ENCODE peak calls at places on chromosomes 12 and 14, in four cellular contexts. One of them, this sample, is unnamed.
A peak's percentile ranks its signal among the peaks of the same experiment; 100 is the strongest.

GRCh38 chr12:92593734-92594402 is 108.9 kb upstream of the PLEKHG7 start:
- DNase-seq in cardiac fibroblast: peak; percentile 74
- DNase-seq in AG10803: peak; percentile 92
- DNase-seq in bronchial epithelial cell: peak; percentile 100
- DNase-seq in this sample: peak; percentile 87

GRCh38 chr14:100375273-100375962 is 52.3 kb downstream of the SLC25A47 start:
- DNase-seq in AG10803: peak; percentile 99
- DNase-seq in bronchial epithelial cell: peak; percentile 73
- DNase-seq in cardiac fibroblast: peak; percentile 98
- DNase-seq in this sample: peak; percentile 98

GRCh38 chr12:124484067-124484466 is 83.3 kb downstream of the NCOR2 start:
- DNase-seq in bronchial epithelial cell: no peak
- DNase-seq in cardiac fibroblast: peak; percentile 44
- DNase-seq in AG10803: no peak
- DNase-seq in this sample: no peak

GRCh38 chr14:51304428-51304827 is 64.4 kb downstream of the TMX1 start:
- DNase-seq in bronchial epithelial cell: peak; percentile 28
- DNase-seq in AG10803: peak; percentile 71
- DNase-seq in cardiac fibroblast: no peak
- DNase-seq in this sample: no peak

GRCh38 chr12:1779783-1780182 is 40.6 kb upstream of the LRTM2 start:
- DNase-seq in bronchial epithelial cell: no peak
- DNase-seq in AG10803: peak; percentile 57
- DNase-seq in cardiac fibroblast: peak; percentile 85
- DNase-seq in this sample: no peak

GRCh38 chr12:12039897-12040296 is 30.8 kb upstream of the BCL2L14 start:
- DNase-seq in cardiac fibroblast: no peak
- DNase-seq in bronchial epithelial cell: no peak
- DNase-seq in AG10803: no peak
- DNase-seq in this sample: no peak

GRCh38 chr14:67583711-67584644 is 16.1 kb downstream of the PIGH start:
- DNase-seq in bronchial epithelial cell: peak; percentile 41
- DNase-seq in cardiac fibroblast: peak; percentile 66
- DNase-seq in AG10803: peak; percentile 42
- DNase-seq in this sample: no peak

GRCh38 chr14:75831971-75832370 is 149.8 kb downstream of the TGFB3 start:
- DNase-seq in AG10803: peak; percentile 66
- DNase-seq in cardiac fibroblast: peak; percentile 25
- DNase-seq in bronchial epithelial cell: peak; percentile 96
- DNase-seq in this sample: no peak

GRCh38 chr12:6423267-6424007 is 21.3 kb upstream of the CD27 start:
- DNase-seq in cardiac fibroblast: peak; percentile 96
- DNase-seq in bronchial epithelial cell: peak; percentile 82
- DNase-seq in AG10803: peak; percentile 92
- DNase-seq in this sample: peak; percentile 72

GRCh38 chr12:88299567-88300101 is 157.5 kb downstream of the TMTC3 start:
- DNase-seq in cardiac fibroblast: peak; percentile 92
- DNase-seq in AG10803: peak; percentile 98
- DNase-seq in bronchial epithelial cell: peak; percentile 100
- DNase-seq in this sample: peak; percentile 98

GRCh38 chr12:130960787-130961186 is 7.1 kb downstream of the ADGRD1 start:
- DNase-seq in cardiac fibroblast: no peak
- DNase-seq in AG10803: no peak
- DNase-seq in bronchial epithelial cell: no peak
- DNase-seq in this sample: no peak

GRCh38 chr14:67480011-67480410 is 8.5 kb downstream of the TMEM229B start:
- DNase-seq in AG10803: no peak
- DNase-seq in bronchial epithelial cell: no peak
- DNase-seq in cardiac fibroblast: no peak
- DNase-seq in this sample: no peak

GRCh38 chr12:131929530-131930456 is 717 bp downstream of the PUS1 start:
- DNase-seq in bronchial epithelial cell: peak; percentile 4
- DNase-seq in AG10803: peak; percentile 12
- DNase-seq in cardiac fibroblast: no peak
- DNase-seq in this sample: no peak

GRCh38 chr14:83463500-83464098 is 1929.9 kb upstream of the SEL1L start:
- DNase-seq in AG10803: peak; percentile 38
- DNase-seq in cardiac fibroblast: peak; percentile 73
- DNase-seq in bronchial epithelial cell: peak; percentile 43
- DNase-seq in this sample: no peak

GRCh38 chr14:93975791-93976476 is 436 bp downstream of the ASB2 start:
- DNase-seq in AG10803: no peak
- DNase-seq in cardiac fibroblast: no peak
- DNase-seq in bronchial epithelial cell: no peak
- DNase-seq in this sample: no peak

GRCh38 chr14:91378945-91379932 is 38.4 kb downstream of the CCDC88C start:
- DNase-seq in bronchial epithelial cell: no peak
- DNase-seq in AG10803: no peak
- DNase-seq in cardiac fibroblast: no peak
- DNase-seq in this sample: no peak

GRCh38 chr12:4434299-4434698 is 11.3 kb downstream of the FGF6 start:
- DNase-seq in bronchial epithelial cell: no peak
- DNase-seq in cardiac fibroblast: no peak
- DNase-seq in AG10803: no peak
- DNase-seq in this sample: no peak

GRCh38 chr12:77323778-77324415 is 258.5 kb upstream of the E2F7 start:
- DNase-seq in cardiac fibroblast: no peak
- DNase-seq in AG10803: no peak
- DNase-seq in bronchial epithelial cell: no peak
- DNase-seq in this sample: no peak

GRCh38 chr12:2824541-2824940 is 10.3 kb downstream of the NRIP2 start:
- DNase-seq in cardiac fibroblast: no peak
- DNase-seq in bronchial epithelial cell: no peak
- DNase-seq in AG10803: no peak
- DNase-seq in this sample: no peak

GRCh38 chr12:26239508-26240328 is 44.3 kb downstream of the SSPN start:
- DNase-seq in cardiac fibroblast: peak; percentile 95
- DNase-seq in bronchial epithelial cell: peak; percentile 82
- DNase-seq in AG10803: peak; percentile 99
- DNase-seq in this sample: peak; percentile 98

GRCh38 chr14:95535226-95536021 is 574 bp downstream of the GLRX5 start:
- DNase-seq in bronchial epithelial cell: no peak
- DNase-seq in AG10803: no peak
- DNase-seq in cardiac fibroblast: no peak
- DNase-seq in this sample: no peak

GRCh38 chr12:18250313-18250916 is 10.9 kb upstream of the PIK3C2G start:
- DNase-seq in cardiac fibroblast: peak; percentile 84
- DNase-seq in AG10803: peak; percentile 78
- DNase-seq in bronchial epithelial cell: peak; percentile 67
- DNase-seq in this sample: peak; percentile 34

GRCh38 chr14:100307215-100308111 is 1.2 kb upstream of the SLC25A29 start:
- DNase-seq in AG10803: no peak
- DNase-seq in bronchial epithelial cell: no peak
- DNase-seq in cardiac fibroblast: no peak
- DNase-seq in this sample: no peak

GRCh38 chr12:103858953-103859601 is 18.0 kb upstream of the NT5DC3 start:
- DNase-seq in AG10803: peak; percentile 96
- DNase-seq in bronchial epithelial cell: peak; percentile 99
- DNase-seq in cardiac fibroblast: peak; percentile 94
- DNase-seq in this sample: peak; percentile 94

GRCh38 chr12:132171293-132171967 is 27.2 kb downstream of the NOC4L start:
- DNase-seq in AG10803: no peak
- DNase-seq in bronchial epithelial cell: no peak
- DNase-seq in cardiac fibroblast: no peak
- DNase-seq in this sample: no peak

GRCh38 chr12:93039930-93040329 is 110.8 kb upstream of the EEA1 start:
- DNase-seq in cardiac fibroblast: no peak
- DNase-seq in AG10803: no peak
- DNase-seq in bronchial epithelial cell: no peak
- DNase-seq in this sample: no peak

GRCh38 chr12:116123511-116124258 is 153.8 kb downstream of the MED13L start:
- DNase-seq in bronchial epithelial cell: peak; percentile 63
- DNase-seq in cardiac fibroblast: peak; percentile 50
- DNase-seq in AG10803: peak; percentile 65
- DNase-seq in this sample: no peak

GRCh38 chr12:46831335-46832083 is 5.7 kb upstream of the SLC38A4 start:
- DNase-seq in AG10803: no peak
- DNase-seq in cardiac fibroblast: peak; percentile 10
- DNase-seq in bronchial epithelial cell: no peak
- DNase-seq in this sample: no peak

GRCh38 chr12:14239350-14239934 is 126.0 kb upstream of the ATF7IP start:
- DNase-seq in cardiac fibroblast: peak; percentile 80
- DNase-seq in bronchial epithelial cell: no peak
- DNase-seq in AG10803: peak; percentile 71
- DNase-seq in this sample: no peak

GRCh38 chr12:130104596-130105253 is 57.5 kb upstream of the FZD10 start:
- DNase-seq in cardiac fibroblast: no peak
- DNase-seq in AG10803: no peak
- DNase-seq in bronchial epithelial cell: no peak
- DNase-seq in this sample: no peak

GRCh38 chr14:95044463-95045254 is 112.7 kb downstream of the DICER1 start:
- DNase-seq in AG10803: no peak
- DNase-seq in cardiac fibroblast: no peak
- DNase-seq in bronchial epithelial cell: no peak
- DNase-seq in this sample: no peak

GRCh38 chr14:73463411-73463810 is 5.1 kb upstream of the NUMB start:
- DNase-seq in AG10803: peak; percentile 99
- DNase-seq in bronchial epithelial cell: peak; percentile 99
- DNase-seq in cardiac fibroblast: peak; percentile 92
- DNase-seq in this sample: peak; percentile 98

GRCh38 chr12:6950944-6951540 is at the start of gene PTPN6:
- DNase-seq in cardiac fibroblast: no peak
- DNase-seq in AG10803: no peak
- DNase-seq in bronchial epithelial cell: no peak
- DNase-seq in this sample: no peak

DNA sequence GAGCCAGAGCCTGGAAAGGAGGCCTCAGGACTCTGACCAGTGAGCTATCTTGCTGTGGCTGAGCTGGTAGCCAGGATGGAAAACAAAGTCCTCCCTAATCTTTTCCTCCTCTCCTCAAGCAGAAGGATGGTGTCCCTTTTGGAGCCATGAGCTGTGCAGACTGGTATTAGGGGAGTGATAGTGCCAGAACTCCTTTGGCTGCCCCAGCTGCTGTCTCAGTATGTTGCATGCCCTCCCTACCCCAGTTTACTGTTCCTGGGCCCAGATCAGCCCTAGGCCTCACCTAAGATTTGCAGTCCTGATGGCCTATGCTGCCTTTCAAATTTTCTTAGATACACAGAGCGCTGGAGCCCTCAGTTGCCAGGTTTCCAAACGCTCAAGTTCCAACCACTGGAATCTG is 150.3 kb upstream of the ALG10B start:
- DNase-seq in cardiac fibroblast: no peak
- DNase-seq in AG10803: no peak
- DNase-seq in bronchial epithelial cell: no peak
- DNase-seq in this sample: no peak
- H3K4me3 ChIP-seq in cardiac fibroblast: no peak overlapping the region
- H3K4me3 ChIP-seq in AG10803: no peak overlapping the region
- H3K4me3 ChIP-seq in bronchial epithelial cell: no peak overlapping the region
- H3K4me3 ChIP-seq in this sample: no peak overlapping the region

GRCh38 chr12:68507657-68508056 is 103.0 kb upstream of the RAP1B start:
- DNase-seq in cardiac fibroblast: no peak
- DNase-seq in bronchial epithelial cell: no peak
- DNase-seq in AG10803: no peak
- DNase-seq in this sample: no peak

GRCh38 chr12:68506619-68507018 is 104.1 kb upstream of the RAP1B start:
- DNase-seq in bronchial epithelial cell: no peak
- DNase-seq in cardiac fibroblast: no peak
- DNase-seq in AG10803: no peak
- DNase-seq in this sample: no peak

GRCh38 chr12:68510394-68510793 is 100.3 kb upstream of the RAP1B start:
- DNase-seq in AG10803: no peak
- DNase-seq in cardiac fibroblast: no peak
- DNase-seq in bronchial epithelial cell: peak; percentile 59
- DNase-seq in this sample: no peak

GRCh38 chr12:68505915-68506314 is 104.8 kb upstream of the RAP1B start:
- DNase-seq in bronchial epithelial cell: no peak
- DNase-seq in AG10803: no peak
- DNase-seq in cardiac fibroblast: peak; percentile 24
- DNase-seq in this sample: no peak

GRCh38 chr12:68508536-68509050 is 102.1 kb upstream of the RAP1B start:
- DNase-seq in cardiac fibroblast: no peak
- DNase-seq in bronchial epithelial cell: no peak
- DNase-seq in AG10803: no peak
- DNase-seq in this sample: no peak
- TF ChIP-seq CTCF in cardiac fibroblast: no peak
- TF ChIP-seq CTCF in bronchial epithelial cell: no peak
- TF ChIP-seq CTCF in AG10803: no peak
- TF ChIP-seq CTCF in this sample: no peak

DNA sequence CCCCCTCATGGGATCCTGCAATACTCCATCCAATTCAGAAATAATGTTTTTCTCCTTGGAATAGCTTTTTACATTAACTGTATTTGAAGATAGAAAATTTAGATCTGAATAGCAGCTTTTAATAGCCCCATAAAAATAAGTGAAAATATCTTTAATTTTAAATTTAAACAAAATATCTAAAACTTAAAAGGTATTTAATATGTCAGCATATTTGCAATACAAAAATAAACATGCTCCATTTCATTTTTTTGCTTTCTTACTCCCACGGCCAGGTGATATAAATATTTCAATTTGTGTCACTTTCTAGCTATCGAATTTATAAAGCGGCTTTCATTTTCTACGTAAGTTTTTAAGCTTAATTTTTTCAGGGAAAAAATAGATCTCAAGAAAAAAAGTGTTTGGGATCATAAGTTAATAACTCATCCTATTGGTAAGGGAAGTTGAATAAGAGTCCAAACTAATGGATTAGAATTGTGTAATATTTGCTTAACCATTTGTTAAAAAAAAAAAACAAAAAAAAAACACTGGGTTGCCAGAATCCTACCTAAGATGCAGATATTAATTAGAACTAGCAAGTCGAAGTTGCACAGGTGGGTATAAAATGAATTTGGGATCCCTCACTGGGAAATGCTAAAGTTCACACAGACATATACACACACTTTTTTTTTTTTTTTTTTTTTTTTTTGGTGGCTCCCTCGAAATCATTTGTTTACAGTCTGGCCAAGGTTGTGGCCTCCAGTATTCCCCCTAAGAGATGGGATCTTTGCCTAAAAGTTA is 47.6 kb downstream of the PPP2R5C start:
- DNase-seq in cardiac fibroblast: no peak
- DNase-seq in bronchial epithelial cell: peak; percentile 31
- DNase-seq in AG10803: no peak
- DNase-seq in this sample: no peak
- H3K4me3 ChIP-seq in cardiac fibroblast: peak overlapping the region; percentile 64
- H3K4me3 ChIP-seq in bronchial epithelial cell: peak overlapping the region; percentile 46
- H3K4me3 ChIP-seq in AG10803: peak overlapping the region; percentile 94
- H3K4me3 ChIP-seq in this sample: peak overlapping the region; percentile 61

GRCh38 chr14:79281244-79282199 is 929.8 kb downstream of the DIO2 start:
- DNase-seq in bronchial epithelial cell: no peak
- DNase-seq in cardiac fibroblast: no peak
- DNase-seq in AG10803: no peak
- DNase-seq in this sample: no peak
- TF ChIP-seq CTCF in bronchial epithelial cell: no peak
- TF ChIP-seq CTCF in cardiac fibroblast: no peak
- TF ChIP-seq CTCF in AG10803: no peak
- TF ChIP-seq CTCF in this sample: no peak

GRCh38 chr14:29216774-29217232 is 450.2 kb downstream of the FOXG1 start:
- DNase-seq in cardiac fibroblast: no peak
- DNase-seq in bronchial epithelial cell: peak; percentile 89
- DNase-seq in AG10803: no peak
- DNase-seq in this sample: no peak
- H3K4me3 ChIP-seq in cardiac fibroblast: no peak overlapping the region
- H3K4me3 ChIP-seq in bronchial epithelial cell: no peak overlapping the region
- H3K4me3 ChIP-seq in AG10803: no peak overlapping the region
- H3K4me3 ChIP-seq in this sample: no peak overlapping the region